ENCODE peak calls at places on chromosomes 11 and 22, in ten cellular contexts. One of them, this sample, is unnamed.

GRCh38 chr11:30310623-30311022 is 12.3 kb upstream of the ARL14EP start:
- DNase-seq in AG04450: no peak
- DNase-seq in astrocyte of the spinal cord: no peak
- DNase-seq in right lobe of liver: no peak
- DNase-seq in endodermal cell: no peak
- DNase-seq in fibroblast of mammary gland: no peak
- DNase-seq in HFF-Myc: no peak
- DNase-seq in mammary epithelial cell: no peak
- DNase-seq in psoas muscle: no peak
- DNase-seq in astrocyte: no peak
- DNase-seq in this sample: no peak

GRCh38 chr22:30314918-30315317 is 11.8 kb downstream of the TBC1D10A start:
- DNase-seq in AG04450: no peak
- DNase-seq in astrocyte of the spinal cord: no peak
- DNase-seq in right lobe of liver: no peak
- DNase-seq in endodermal cell: no peak
- DNase-seq in fibroblast of mammary gland: no peak
- DNase-seq in HFF-Myc: no peak
- DNase-seq in mammary epithelial cell: peak; percentile 75
- DNase-seq in psoas muscle: no peak
- DNase-seq in astrocyte: peak; percentile 32
- DNase-seq in this sample: no peak

GRCh38 chr11:82790723-82791487 is 57.2 kb upstream of the FAM181B start:
- DNase-seq in AG04450: no peak
- DNase-seq in astrocyte of the spinal cord: peak; percentile 8
- DNase-seq in right lobe of liver: no peak
- DNase-seq in endodermal cell: peak; percentile 48
- DNase-seq in fibroblast of mammary gland: no peak
- DNase-seq in HFF-Myc: no peak
- DNase-seq in mammary epithelial cell: no peak
- DNase-seq in psoas muscle: no peak
- DNase-seq in astrocyte: peak; percentile 53
- DNase-seq in this sample: peak; percentile 5

GRCh38 chr11:77705877-77706579 is 68.4 kb upstream of the CLNS1A start:
- DNase-seq in AG04450: no peak
- DNase-seq in astrocyte of the spinal cord: no peak
- DNase-seq in right lobe of liver: no peak
- DNase-seq in endodermal cell: no peak
- DNase-seq in fibroblast of mammary gland: no peak
- DNase-seq in HFF-Myc: no peak
- DNase-seq in mammary epithelial cell: no peak
- DNase-seq in psoas muscle: no peak
- DNase-seq in astrocyte: no peak
- DNase-seq in this sample: no peak

GRCh38 chr11:111944651-111945051 is 7.5 kb downstream of the DIXDC1 start:
- DNase-seq in AG04450: no peak
- DNase-seq in astrocyte of the spinal cord: peak; percentile 96
- DNase-seq in right lobe of liver: no peak
- DNase-seq in endodermal cell: no peak
- DNase-seq in fibroblast of mammary gland: peak; percentile 98
- DNase-seq in HFF-Myc: no peak
- DNase-seq in mammary epithelial cell: peak; percentile 88
- DNase-seq in psoas muscle: no peak
- DNase-seq in astrocyte: peak; percentile 97
- DNase-seq in this sample: peak; percentile 98

GRCh38 chr11:83292709-83293435 is 6.7 kb upstream of the CCDC90B start:
- DNase-seq in AG04450: peak; percentile 29
- DNase-seq in astrocyte of the spinal cord: peak; percentile 67
- DNase-seq in right lobe of liver: no peak
- DNase-seq in endodermal cell: peak; percentile 72
- DNase-seq in fibroblast of mammary gland: peak; percentile 78
- DNase-seq in HFF-Myc: peak; percentile 50
- DNase-seq in mammary epithelial cell: peak; percentile 50
- DNase-seq in psoas muscle: no peak
- DNase-seq in astrocyte: peak; percentile 57
- DNase-seq in this sample: peak; percentile 87

GRCh38 chr11:44814881-44815592 is 88.3 kb downstream of the TSPAN18 start:
- DNase-seq in AG04450: no peak
- DNase-seq in astrocyte of the spinal cord: peak; percentile 3
- DNase-seq in right lobe of liver: no peak
- DNase-seq in endodermal cell: no peak
- DNase-seq in fibroblast of mammary gland: peak; percentile 56
- DNase-seq in HFF-Myc: no peak
- DNase-seq in mammary epithelial cell: no peak
- DNase-seq in psoas muscle: no peak
- DNase-seq in astrocyte: peak; percentile 71
- DNase-seq in this sample: peak; percentile 46

GRCh38 chr11:64001552-64002427 is 15.6 kb downstream of the OTUB1 start:
- DNase-seq in AG04450: no peak
- DNase-seq in astrocyte of the spinal cord: no peak
- DNase-seq in right lobe of liver: peak; percentile 38
- DNase-seq in endodermal cell: no peak
- DNase-seq in fibroblast of mammary gland: no peak
- DNase-seq in HFF-Myc: no peak
- DNase-seq in mammary epithelial cell: no peak
- DNase-seq in psoas muscle: no peak
- DNase-seq in astrocyte: no peak
- DNase-seq in this sample: peak; percentile 74

GRCh38 chr11:69644071-69644961 is 3.4 kb downstream of the CCND1 start:
- DNase-seq in AG04450: peak; percentile 86
- DNase-seq in astrocyte of the spinal cord: peak; percentile 96
- DNase-seq in right lobe of liver: peak; percentile 64
- DNase-seq in endodermal cell: peak; percentile 67
- DNase-seq in fibroblast of mammary gland: peak; percentile 87
- DNase-seq in HFF-Myc: no peak
- DNase-seq in mammary epithelial cell: peak; percentile 69
- DNase-seq in psoas muscle: peak; percentile 43
- DNase-seq in astrocyte: peak; percentile 88
- DNase-seq in this sample: peak; percentile 91

GRCh38 chr11:69644962-69645675 is 4.2 kb downstream of the CCND1 start:
- DNase-seq in AG04450: no peak
- DNase-seq in astrocyte of the spinal cord: no peak
- DNase-seq in right lobe of liver: peak; percentile 19
- DNase-seq in endodermal cell: peak; percentile 66
- DNase-seq in fibroblast of mammary gland: no peak
- DNase-seq in HFF-Myc: no peak
- DNase-seq in mammary epithelial cell: no peak
- DNase-seq in psoas muscle: no peak
- DNase-seq in astrocyte: no peak
- DNase-seq in this sample: peak; percentile 18

GRCh38 chr11:69642549-69642912 is 1.6 kb downstream of the CCND1 start:
- DNase-seq in AG04450: no peak
- DNase-seq in astrocyte of the spinal cord: no peak
- DNase-seq in right lobe of liver: peak; percentile 65
- DNase-seq in endodermal cell: no peak
- DNase-seq in fibroblast of mammary gland: no peak
- DNase-seq in HFF-Myc: no peak
- DNase-seq in mammary epithelial cell: no peak
- DNase-seq in psoas muscle: no peak
- DNase-seq in astrocyte: no peak
- DNase-seq in this sample: no peak

GRCh38 chr11:69642913-69643632 is 2.1 kb downstream of the CCND1 start:
- DNase-seq in AG04450: peak; percentile 54
- DNase-seq in astrocyte of the spinal cord: peak; percentile 84
- DNase-seq in right lobe of liver: peak; percentile 86
- DNase-seq in endodermal cell: peak; percentile 91
- DNase-seq in fibroblast of mammary gland: peak; percentile 68
- DNase-seq in HFF-Myc: no peak
- DNase-seq in mammary epithelial cell: peak; percentile 71
- DNase-seq in psoas muscle: peak; percentile 78
- DNase-seq in astrocyte: peak; percentile 44
- DNase-seq in this sample: peak; percentile 88

DNA sequence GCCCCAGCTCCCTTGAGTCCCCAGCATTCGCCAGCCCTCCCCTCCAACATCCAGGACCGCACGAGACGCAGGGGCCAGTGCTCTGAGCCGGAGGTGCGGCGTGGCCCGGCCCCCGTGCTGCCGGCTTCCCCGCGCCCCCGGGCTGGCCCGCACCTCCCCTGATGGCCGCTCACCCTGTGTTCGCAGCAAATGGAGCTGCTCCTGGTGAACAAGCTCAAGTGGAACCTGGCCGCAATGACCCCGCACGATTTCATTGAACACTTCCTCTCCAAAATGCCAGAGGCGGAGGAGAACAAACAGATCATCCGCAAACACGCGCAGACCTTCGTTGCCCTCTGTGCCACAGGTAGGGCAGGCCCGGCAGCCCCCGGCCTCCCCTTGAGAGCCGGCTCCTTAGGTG is 2.7 kb downstream of the CCND1 start:
- DNase-seq in AG04450: no peak
- DNase-seq in astrocyte of the spinal cord: no peak
- DNase-seq in right lobe of liver: peak; percentile 27
- DNase-seq in endodermal cell: no peak
- DNase-seq in fibroblast of mammary gland: no peak
- DNase-seq in HFF-Myc: no peak
- DNase-seq in mammary epithelial cell: no peak
- DNase-seq in psoas muscle: no peak
- DNase-seq in astrocyte: no peak
- DNase-seq in this sample: no peak
- TF ChIP-seq CTCF in AG04450: no peak
- TF ChIP-seq CTCF in astrocyte of the spinal cord: no peak
- TF ChIP-seq CTCF in right lobe of liver: no peak
- TF ChIP-seq CTCF in endodermal cell: no peak
- TF ChIP-seq CTCF in fibroblast of mammary gland: no peak
- TF ChIP-seq CTCF in HFF-Myc: no peak
- TF ChIP-seq CTCF in mammary epithelial cell: no peak
- TF ChIP-seq CTCF in psoas muscle: no peak
- TF ChIP-seq CTCF in astrocyte: no peak
- TF ChIP-seq CTCF in this sample: no peak

DNA sequence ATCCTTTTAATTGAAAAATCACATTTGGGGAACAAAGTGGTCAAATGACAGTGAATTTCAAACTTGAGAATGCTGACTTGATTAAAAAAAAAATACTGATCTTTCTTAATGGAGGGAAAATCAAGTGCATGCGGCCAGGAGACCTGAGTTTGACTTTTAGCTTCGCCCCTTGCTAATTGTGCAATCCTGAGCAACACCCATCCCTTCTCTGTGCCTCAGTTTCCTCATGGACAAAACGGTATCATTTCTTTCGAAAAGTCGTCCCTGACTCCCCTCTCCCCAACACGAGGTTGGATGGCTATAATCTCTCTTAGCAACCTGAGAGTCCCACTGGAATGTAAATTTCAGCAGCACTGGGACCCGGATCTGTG is 959 bp upstream of the FJX1 start:
- DNase-seq in AG04450: no peak
- DNase-seq in astrocyte of the spinal cord: no peak
- DNase-seq in right lobe of liver: no peak
- DNase-seq in endodermal cell: no peak
- DNase-seq in fibroblast of mammary gland: no peak
- DNase-seq in HFF-Myc: no peak
- DNase-seq in mammary epithelial cell: no peak
- DNase-seq in psoas muscle: no peak
- DNase-seq in astrocyte: no peak
- DNase-seq in this sample: no peak
- H3K4me3 ChIP-seq in AG04450: peak overlapping the region; percentile 78
- H3K4me3 ChIP-seq in astrocyte of the spinal cord: peak overlapping the region; percentile 71
- H3K4me3 ChIP-seq in right lobe of liver: no peak overlapping the region
- H3K4me3 ChIP-seq in endodermal cell: peak overlapping the region; percentile 74
- H3K4me3 ChIP-seq in fibroblast of mammary gland: peak overlapping the region; percentile 64
- H3K4me3 ChIP-seq in HFF-Myc: peak overlapping the region; percentile 87
- H3K4me3 ChIP-seq in mammary epithelial cell: peak overlapping the region; percentile 48
- H3K4me3 ChIP-seq in psoas muscle: peak overlapping the region; percentile 74
- H3K4me3 ChIP-seq in astrocyte: peak overlapping the region; percentile 77
- H3K4me3 ChIP-seq in this sample: peak overlapping the region; percentile 72

GRCh38 chr11:12483604-12484003 is 106.2 kb downstream of the PARVA start:
- DNase-seq in AG04450: no peak
- DNase-seq in astrocyte of the spinal cord: no peak
- DNase-seq in right lobe of liver: no peak
- DNase-seq in endodermal cell: peak; percentile 41
- DNase-seq in fibroblast of mammary gland: no peak
- DNase-seq in HFF-Myc: no peak
- DNase-seq in mammary epithelial cell: no peak
- DNase-seq in psoas muscle: no peak
- DNase-seq in astrocyte: no peak
- DNase-seq in this sample: no peak

GRCh38 chr11:12480401-12480800 is 103.0 kb downstream of the PARVA start:
- DNase-seq in AG04450: no peak
- DNase-seq in astrocyte of the spinal cord: no peak
- DNase-seq in right lobe of liver: no peak
- DNase-seq in endodermal cell: peak; percentile 5
- DNase-seq in fibroblast of mammary gland: no peak
- DNase-seq in HFF-Myc: no peak
- DNase-seq in mammary epithelial cell: no peak
- DNase-seq in psoas muscle: no peak
- DNase-seq in astrocyte: no peak
- DNase-seq in this sample: no peak

GRCh38 chr11:12482839-12483238 is 105.5 kb downstream of the PARVA start:
- DNase-seq in AG04450: no peak
- DNase-seq in astrocyte of the spinal cord: no peak
- DNase-seq in right lobe of liver: no peak
- DNase-seq in endodermal cell: no peak
- DNase-seq in fibroblast of mammary gland: no peak
- DNase-seq in HFF-Myc: no peak
- DNase-seq in mammary epithelial cell: no peak
- DNase-seq in psoas muscle: no peak
- DNase-seq in astrocyte: no peak
- DNase-seq in this sample: no peak

GRCh38 chr11:12489246-12489772 is 111.9 kb downstream of the PARVA start:
- DNase-seq in AG04450: no peak
- DNase-seq in astrocyte of the spinal cord: no peak
- DNase-seq in right lobe of liver: no peak
- DNase-seq in endodermal cell: no peak
- DNase-seq in fibroblast of mammary gland: no peak
- DNase-seq in HFF-Myc: no peak
- DNase-seq in mammary epithelial cell: no peak
- DNase-seq in psoas muscle: no peak
- DNase-seq in astrocyte: no peak
- DNase-seq in this sample: no peak

DNA sequence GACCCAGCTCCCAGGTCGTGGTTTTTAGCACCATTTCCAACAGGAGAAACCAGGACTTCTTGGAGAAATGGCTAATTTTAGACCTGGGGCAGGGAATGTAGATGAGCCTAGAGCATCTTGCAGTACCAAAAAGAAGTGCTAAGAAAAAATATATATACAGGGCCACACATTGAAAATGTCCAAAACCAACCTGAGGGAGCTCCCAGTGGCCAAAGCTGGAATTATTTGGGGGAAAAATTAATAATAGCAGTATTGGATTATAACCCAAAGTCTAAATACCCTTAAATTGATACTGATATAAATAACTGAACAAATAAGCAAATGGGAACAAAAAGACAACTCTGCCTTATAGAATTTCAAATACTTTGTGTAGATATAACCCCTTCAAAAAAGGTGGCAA is 108.0 kb downstream of the PARVA start:
- DNase-seq in AG04450: no peak
- DNase-seq in astrocyte of the spinal cord: no peak
- DNase-seq in right lobe of liver: no peak
- DNase-seq in endodermal cell: no peak
- DNase-seq in fibroblast of mammary gland: no peak
- DNase-seq in HFF-Myc: no peak
- DNase-seq in mammary epithelial cell: no peak
- DNase-seq in psoas muscle: no peak
- DNase-seq in astrocyte: no peak
- DNase-seq in this sample: no peak
- TF ChIP-seq CTCF in AG04450: peak; percentile 51
- TF ChIP-seq CTCF in astrocyte of the spinal cord: peak; percentile 47
- TF ChIP-seq CTCF in right lobe of liver: peak; percentile 37
- TF ChIP-seq CTCF in endodermal cell: peak; percentile 57
- TF ChIP-seq CTCF in fibroblast of mammary gland: peak; percentile 57
- TF ChIP-seq CTCF in HFF-Myc: peak; percentile 46
- TF ChIP-seq CTCF in mammary epithelial cell: peak; percentile 43
- TF ChIP-seq CTCF in psoas muscle: peak; percentile 24
- TF ChIP-seq CTCF in astrocyte: peak; percentile 60
- TF ChIP-seq CTCF in this sample: peak; percentile 58

GRCh38 chr22:29030618-29031235 is 30.9 kb downstream of the C22orf31 start:
- DNase-seq in AG04450: no peak
- DNase-seq in astrocyte of the spinal cord: peak; percentile 96
- DNase-seq in right lobe of liver: peak; percentile 86
- DNase-seq in endodermal cell: peak; percentile 93
- DNase-seq in fibroblast of mammary gland: peak; percentile 87
- DNase-seq in HFF-Myc: peak; percentile 62
- DNase-seq in mammary epithelial cell: peak; percentile 87
- DNase-seq in psoas muscle: peak; percentile 77
- DNase-seq in astrocyte: peak; percentile 87
- DNase-seq in this sample: peak; percentile 82
- H3K4me3 ChIP-seq in AG04450: peak overlapping the region; percentile 51
- H3K4me3 ChIP-seq in astrocyte of the spinal cord: peak overlapping the region; percentile 39
- H3K4me3 ChIP-seq in right lobe of liver: peak overlapping the region; percentile 45
- H3K4me3 ChIP-seq in endodermal cell: peak overlapping the region; percentile 77
- H3K4me3 ChIP-seq in fibroblast of mammary gland: peak overlapping the region; percentile 43
- H3K4me3 ChIP-seq in HFF-Myc: peak overlapping the region; percentile 28
- H3K4me3 ChIP-seq in mammary epithelial cell: peak overlapping the region; percentile 45
- H3K4me3 ChIP-seq in psoas muscle: peak overlapping the region; percentile 64
- H3K4me3 ChIP-seq in astrocyte: peak overlapping the region; percentile 49
- H3K4me3 ChIP-seq in this sample: peak overlapping the region; percentile 32

This sample was measured in cardiac fibroblast.